ENCODE peak calls at places on chromosome 6, in five cellular contexts. K is stimulated activated naive CD8-positive, alpha-beta T cell treated with anti-CD3 and anti-CD28 coated beads, Interleukin-15, Interleukin-2, amounts not matched to agents 100 U/mL and 50 U/mL, for 24 hours; F is WERI-Rb-1; L is thoracic aorta; J is T-helper 1 cell. V is an unnamed sample.

GRCh38 chr6:109671721-109672120 is 19.3 kb downstream of the AK9 start:
- DNase-seq in K (no peak), F (no peak), J (no peak), L (no peak), V (no peak)

GRCh38 chr6:128554302-128554701 is 33.9 kb upstream of the PTPRK start:
- DNase-seq in F (no peak), L (no peak), J (no peak), K (no peak), V (no peak)

GRCh38 chr6:149859368-149859767 is 4.8 kb downstream of the LRP11 start:
- DNase-seq in K (no peak), F (no peak), L (no peak), J (no peak), V (no peak)

GRCh38 chr6:170456334-170456733 is 96.8 kb downstream of the PSMB1 start:
- DNase-seq in J (no peak), K (no peak), L (no peak), F (no peak), V (no peak)

GRCh38 chr6:33915134-33915533 is 111.3 kb upstream of the MLN start:
- DNase-seq in J (no peak), K (no peak), L (no peak), F (no peak), V (peak)

GRCh38 chr6:71468841-71469750 is 180.5 kb downstream of the OGFRL1 start:
- DNase-seq in L (peak), F (no peak), K (no peak), J (no peak), V (no peak)

GRCh38 chr6:102417368-102417767 is 1023.9 kb downstream of the GRIK2 start:
- DNase-seq in J (no peak), L (no peak), K (no peak), F (no peak), V (peak)

GRCh38 chr6:14222956-14223355 is 105.4 kb downstream of the CD83 start:
- DNase-seq in L (no peak), J (no peak), K (no peak), F (no peak), V (no peak)

GRCh38 chr6:33091957-33092356 is 16.2 kb downstream of the HLA-DPB1 start:
- DNase-seq in L (no peak), J (peak), F (peak), K (peak), V (peak)